ENCODE peak calls at places on chromosomes 2 and 18, in ten cellular contexts. R is type B pancreatic cell, M is esophagus muscularis mucosa, Y is mesothelial cell of epicardium, K is foreskin fibroblast, H is OCI-LY7, C is adrenal gland, X is pancreas, Q is GM13977, E is PC-3. G is an unnamed sample.

GRCh38 chr2:50746526-50746925 is 285.4 kb downstream of the NRXN1 start:
- DNase-seq in Y (no peak), C (no peak), M (no peak), H (peak), K (peak), X (peak), E (peak), Q (peak), R (no peak), G (peak)

GRCh38 chr2:226411727-226412360 is 387.8 kb downstream of the IRS1 start:
- DNase-seq in Y (no peak), E (peak), X (no peak), M (no peak), K (peak), Q (no peak), R (no peak), H (no peak), C (no peak), G (no peak)

GRCh38 chr2:159879061-159879604 is 81.1 kb upstream of the CD302 start:
- DNase-seq in H (no peak), C (no peak), K (peak), Y (no peak), Q (peak), E (peak), M (no peak), R (no peak), X (no peak), G (peak)

GRCh38 chr18:58180738-58181353 is 136.8 kb downstream of the NEDD4L start:
- DNase-seq in X (no peak), R (no peak), Q (peak), C (peak), H (peak), M (no peak), Y (peak), K (peak), E (peak), G (peak)

GRCh38 chr2:23203383-23203782 is 181.6 kb upstream of the KLHL29 start:
- DNase-seq in H (no peak), C (no peak), K (no peak), E (no peak), Y (no peak), X (no peak), Q (no peak), M (no peak), R (no peak), G (no peak)

GRCh38 chr2:50614056-50614455 is 417.9 kb downstream of the NRXN1 start:
- DNase-seq in E (peak), R (no peak), H (no peak), Q (no peak), Y (no peak), M (no peak), C (no peak), K (peak), X (no peak), G (no peak)

GRCh38 chr2:23694058-23695045 is 232.6 kb downstream of the ATAD2B start:
- DNase-seq in Y (no peak), Q (peak), H (no peak), X (no peak), C (no peak), K (no peak), R (no peak), M (no peak), E (no peak), G (no peak)

GRCh38 chr18:8124232-8125146 is 484.7 kb upstream of the RAB12 start:
- DNase-seq in R (no peak), C (no peak), Q (no peak), E (peak), K (no peak), X (no peak), Y (no peak), H (no peak), M (no peak), G (no peak)

GRCh38 chr2:120826716-120827410 is 91.2 kb downstream of the GLI2 start:
- DNase-seq in C (no peak), H (no peak), E (no peak), X (no peak), Y (no peak), R (no peak), K (no peak), Q (no peak), M (no peak), G (no peak)

GRCh38 chr2:182890305-182890704 is 23.9 kb upstream of the FRZB start:
- DNase-seq in Q (no peak), Y (no peak), K (no peak), M (no peak), E (no peak), C (no peak), X (no peak), H (no peak), R (no peak), G (no peak)

GRCh38 chr2:119544075-119545031 is at the start of gene CFAP221:
- DNase-seq in R (peak), H (no peak), M (peak), C (peak), K (peak), Y (peak), E (peak), X (peak), Q (peak), G (peak)
- TF ChIP-seq CTCF in R (no peak), H (no peak), M (no peak), C (no peak), K (no peak), Y (no peak), E (no peak), X (no peak), Q (no peak), G (no peak)

DNA sequence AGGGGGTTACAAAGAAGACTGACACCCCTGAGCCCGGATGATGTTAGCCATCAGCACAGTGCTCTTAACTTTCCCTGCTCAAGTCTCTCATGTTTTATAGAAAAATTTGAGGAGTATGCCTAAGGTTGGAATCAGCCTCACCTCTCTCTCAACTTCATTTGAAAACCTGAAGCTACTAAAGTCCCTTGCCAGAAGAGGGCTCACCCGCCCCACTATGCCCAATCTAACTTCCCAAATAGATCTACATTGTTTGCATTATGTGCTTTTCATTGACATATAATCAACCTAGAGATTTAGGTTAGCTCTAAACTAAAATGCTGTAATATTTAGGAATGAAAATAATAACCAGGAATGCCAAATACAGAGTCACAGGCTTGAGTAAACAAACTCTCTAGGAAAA is 305.4 kb downstream of the NCKAP5 start:
- DNase-seq in M (no peak), E (peak), C (no peak), X (no peak), K (peak), Q (no peak), Y (no peak), H (no peak), R (no peak), G (no peak)
- TF ChIP-seq CTCF in M (no peak), E (peak), C (no peak), X (no peak), K (peak), Q (no peak), Y (no peak), H (peak), R (peak), G (no peak)

GRCh38 chr2:54103454-54104314 is 11.7 kb upstream of the ACYP2 start:
- DNase-seq in M (no peak), Q (peak), K (peak), R (no peak), X (peak), Y (no peak), C (peak), H (peak), E (peak), G (no peak)
- TF ChIP-seq CTCF in M (no peak), Q (no peak), K (peak), R (no peak), X (no peak), Y (no peak), C (no peak), H (peak), E (peak), G (no peak)

DNA sequence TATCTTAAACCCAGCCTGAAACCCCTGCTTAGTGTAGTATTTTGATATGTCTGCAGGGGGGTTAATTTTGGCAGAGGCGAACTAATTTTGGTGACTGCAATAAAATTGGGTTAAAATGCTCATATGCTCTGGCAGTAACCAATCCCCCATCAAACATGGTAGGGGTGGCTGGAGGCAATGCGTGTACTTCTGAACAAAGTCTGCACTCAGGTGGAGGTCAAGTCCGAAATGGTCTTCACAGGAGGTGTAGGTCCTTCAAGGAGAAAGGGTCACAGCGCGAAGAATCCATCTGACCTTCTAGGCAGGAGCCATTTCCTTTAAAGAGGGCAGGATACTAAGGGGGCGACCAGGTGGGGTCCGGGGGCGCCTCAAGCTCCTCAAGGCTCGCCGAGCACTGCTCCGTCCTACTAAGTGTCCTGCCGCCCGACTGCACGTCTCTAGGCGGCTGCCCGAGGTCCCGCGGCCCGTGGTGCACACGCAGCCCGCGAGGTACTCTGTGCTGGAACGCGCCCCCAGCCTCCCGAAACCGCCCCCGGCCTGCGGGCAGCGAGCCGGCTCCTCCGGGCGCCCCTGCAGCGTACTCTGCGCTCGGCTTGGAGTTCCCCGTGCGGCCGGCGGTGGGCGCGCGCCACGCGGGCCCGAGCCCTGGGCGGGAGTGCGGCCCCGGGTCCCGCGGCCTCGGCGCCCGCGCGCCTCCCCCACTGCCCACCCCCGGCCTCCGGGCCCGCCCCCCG is 1.7 kb upstream of the LDLRAD4 start:
- DNase-seq in R (no peak), Y (peak), M (no peak), C (no peak), E (no peak), H (no peak), K (peak), X (peak), Q (peak), G (peak)
- TF ChIP-seq CTCF in R (peak), Y (no peak), M (peak), C (no peak), E (no peak), H (no peak), K (no peak), X (no peak), Q (peak), G (peak)

DNA sequence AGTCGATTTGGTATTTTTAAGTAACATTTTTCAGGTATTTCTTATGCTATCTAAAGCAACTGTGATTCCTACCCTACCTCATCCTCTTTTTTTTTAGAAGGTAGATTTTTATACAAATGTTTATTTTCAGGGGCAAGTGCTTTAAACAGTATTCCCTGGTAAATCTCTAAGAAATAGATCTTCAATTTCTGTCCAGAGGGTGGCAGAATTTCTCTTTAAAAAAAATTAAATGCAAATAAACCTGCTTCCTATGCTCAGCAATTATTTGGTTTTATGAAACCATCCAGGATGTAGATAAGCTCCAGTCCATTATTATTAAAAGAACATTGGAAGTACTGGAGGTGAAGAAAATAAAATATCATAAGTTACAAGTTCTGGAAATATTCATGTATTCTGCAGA is 191.9 kb downstream of the MYO3B start:
- DNase-seq in R (no peak), M (no peak), X (no peak), H (peak), C (no peak), K (peak), Q (no peak), E (peak), Y (no peak), G (no peak)
- TF ChIP-seq CTCF in R (peak), M (peak), X (peak), H (peak), C (no peak), K (no peak), Q (no peak), E (peak), Y (no peak), G (no peak)

GRCh38 chr2:118272391-118272790 is 184.1 kb downstream of the INSIG2 start:
- DNase-seq in M (peak), X (no peak), Y (no peak), E (no peak), Q (no peak), H (no peak), R (no peak), K (no peak), C (no peak), G (no peak)

GRCh38 chr2:118268268-118268667 is 180.0 kb downstream of the INSIG2 start:
- DNase-seq in E (no peak), Q (no peak), Y (no peak), R (no peak), X (no peak), C (no peak), M (peak), H (no peak), K (no peak), G (no peak)

GRCh38 chr2:118264591-118264990 is 176.3 kb downstream of the INSIG2 start:
- DNase-seq in C (no peak), Y (no peak), E (no peak), H (no peak), M (peak), Q (no peak), X (no peak), R (no peak), K (no peak), G (no peak)

GRCh38 chr2:118266086-118266485 is 177.8 kb downstream of the INSIG2 start:
- DNase-seq in M (peak), Y (no peak), Q (no peak), E (peak), C (no peak), H (no peak), X (no peak), K (peak), R (no peak), G (no peak)

GRCh38 chr2:118269408-118270051 is 181.3 kb downstream of the INSIG2 start:
- DNase-seq in Q (no peak), C (no peak), M (peak), Y (no peak), H (no peak), E (peak), K (no peak), R (no peak), X (no peak), G (no peak)
- TF ChIP-seq CTCF in Q (peak), C (no peak), M (no peak), Y (no peak), H (peak), E (peak), K (no peak), R (peak), X (no peak), G (no peak)

GRCh38 chr2:437772-438393 is 150.0 kb upstream of the ALKAL2 start:
- DNase-seq in Y (no peak), C (no peak), H (peak), E (peak), R (no peak), X (peak), K (no peak), Q (peak), M (no peak), G (peak)
- TF ChIP-seq CTCF in Y (no peak), C (no peak), H (no peak), E (no peak), R (no peak), X (no peak), K (no peak), Q (no peak), M (no peak), G (no peak)

DNA sequence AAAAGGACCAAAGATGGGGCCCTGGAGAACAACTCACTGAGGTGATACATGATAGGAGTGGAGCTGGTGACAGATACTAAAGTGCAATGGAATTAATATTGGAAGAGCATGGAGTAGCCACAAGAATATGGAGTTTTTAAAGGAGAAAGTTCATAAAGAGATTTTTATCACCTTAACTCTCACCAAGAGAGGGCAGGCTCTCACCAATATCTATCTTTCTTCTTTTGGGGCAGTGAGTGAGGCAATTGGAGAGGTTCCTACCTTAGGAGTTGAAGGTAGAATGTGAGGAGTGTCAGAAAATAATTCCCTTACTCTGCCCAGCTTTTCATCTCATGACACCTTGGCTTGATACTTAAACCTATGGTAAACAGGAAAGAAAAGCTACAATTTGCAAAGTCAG is 233.7 kb upstream of the CWC22 start:
- DNase-seq in C (no peak), M (no peak), Y (no peak), X (no peak), Q (no peak), R (no peak), H (peak), K (peak), E (peak), G (no peak)
- TF ChIP-seq CTCF in C (no peak), M (peak), Y (no peak), X (no peak), Q (peak), R (peak), H (peak), K (peak), E (peak), G (no peak)

DNA sequence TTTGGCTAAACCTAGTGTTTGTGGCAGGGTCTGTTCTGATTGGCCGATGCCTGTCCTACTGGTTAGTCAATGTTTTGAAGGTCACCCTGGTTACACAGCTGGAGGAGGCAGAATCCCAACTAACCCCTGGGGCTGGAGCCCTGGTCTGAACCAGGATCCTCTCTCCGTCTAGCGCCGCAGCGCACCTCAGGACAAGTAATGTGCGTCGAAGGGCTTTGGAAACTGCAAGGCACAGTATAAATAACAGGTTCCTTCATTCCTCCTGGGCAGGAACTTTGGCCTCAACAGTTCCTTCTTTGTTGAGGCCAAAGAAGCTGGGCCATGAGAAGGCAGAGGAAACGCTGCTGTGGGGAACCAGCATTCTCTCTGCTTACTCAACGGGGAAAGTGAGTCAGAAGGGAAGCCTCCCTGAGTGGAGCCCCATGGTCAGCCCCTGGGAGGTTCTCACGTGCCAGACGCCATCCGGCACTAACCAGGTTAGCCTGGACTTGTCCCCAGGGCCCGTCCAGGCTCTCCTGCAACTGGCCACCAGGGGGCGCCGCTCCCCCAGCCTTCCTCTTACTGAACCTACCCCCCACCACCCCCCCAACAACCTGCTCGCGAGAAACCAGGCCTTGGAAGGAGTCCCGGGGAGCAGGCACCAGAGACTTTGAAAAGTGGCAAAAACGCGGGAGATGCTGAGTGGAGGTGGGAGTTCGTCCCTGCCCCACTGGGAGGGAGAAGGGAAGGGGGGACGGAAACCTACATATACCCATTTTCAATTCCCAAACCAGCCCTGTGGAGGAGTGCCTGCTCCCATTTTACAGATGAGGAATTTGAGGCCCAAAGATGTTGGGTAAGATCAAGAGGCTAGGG is 19.8 kb downstream of the TEX44 start:
- DNase-seq in E (peak), K (peak), R (peak), H (peak), Y (peak), X (peak), Q (peak), C (peak), M (peak), G (peak)
- TF ChIP-seq CTCF in E (peak), K (peak), R (peak), H (peak), Y (peak), X (peak), Q (peak), C (peak), M (peak), G (peak)

G was measured in GM20000.